ENCODE peak calls at places on chromosomes 7 and 10, in nine cellular contexts. C is A549, X is pancreas, Y is GM06990, M is body of pancreas, P is foreskin fibroblast, S is GM23338, J is tibial nerve, H is AG09309. T is an unnamed sample.

GRCh38 chr7:42096681-42097637 is 140.1 kb downstream of the GLI3 start:
- DNase-seq in C (no peak), X (no peak), Y (no peak), M (no peak), P (peak), S (no peak), J (no peak), H (peak), T (no peak)

GRCh38 chr7:101506531-101506930 is 122.6 kb downstream of the MYL10 start:
- DNase-seq in C (no peak), X (no peak), Y (no peak), M (no peak), P (no peak), S (no peak), J (no peak), H (no peak), T (no peak)

GRCh38 chr10:99555371-99556224 is 22.9 kb downstream of the NKX2-3 start:
- DNase-seq in C (no peak), X (no peak), Y (peak), M (no peak), P (no peak), S (no peak), J (no peak), H (no peak), T (no peak)

GRCh38 chr7:50531928-50532327 is 33.3 kb downstream of the DDC start:
- DNase-seq in C (no peak), X (no peak), Y (no peak), M (no peak), P (no peak), S (no peak), J (no peak), H (no peak), T (no peak)

GRCh38 chr10:110410329-110411046 is 87.2 kb upstream of the DUSP5 start:
- DNase-seq in C (peak), X (peak), Y (no peak), M (peak), P (peak), S (no peak), J (no peak), H (peak), T (peak)

GRCh38 chr10:5534051-5534821 is 9.5 kb downstream of the CALML3 start:
- DNase-seq in C (no peak), X (no peak), Y (no peak), M (no peak), P (no peak), S (no peak), J (no peak), H (no peak), T (no peak)

GRCh38 chr7:26013551-26014083 is 138.4 kb upstream of the NFE2L3 start:
- DNase-seq in C (no peak), X (no peak), Y (no peak), M (no peak), P (no peak), S (no peak), J (no peak), H (no peak), T (peak)

GRCh38 chr10:119087271-119087897 is 6.8 kb upstream of the EIF3A start:
- DNase-seq in C (no peak), X (no peak), Y (no peak), M (no peak), P (no peak), S (no peak), J (no peak), H (no peak), T (no peak)

GRCh38 chr10:58780481-58780880 is 267.8 kb downstream of the BICC1 start:
- DNase-seq in C (no peak), X (no peak), Y (no peak), M (no peak), P (no peak), S (no peak), J (no peak), H (no peak), T (no peak)

GRCh38 chr7:43647772-43648643 is 65.1 kb downstream of the STK17A start:
- DNase-seq in C (peak), X (peak), Y (peak), M (peak), P (peak), S (peak), J (peak), H (peak), T (peak)

GRCh38 chr10:73954737-73955136 is 43.2 kb upstream of the VCL start:
- DNase-seq in C (no peak), X (no peak), Y (no peak), M (no peak), P (no peak), S (no peak), J (no peak), H (no peak), T (no peak)

GRCh38 chr7:116403265-116403664 is 96.3 kb upstream of the CAV2 start:
- DNase-seq in C (no peak), X (no peak), Y (no peak), M (no peak), P (peak), S (no peak), J (no peak), H (peak), T (no peak)

GRCh38 chr7:151367304-151367703 is 25.7 kb downstream of the NUB1 start:
- DNase-seq in C (no peak), X (no peak), Y (no peak), M (no peak), P (peak), S (no peak), J (no peak), H (no peak), T (no peak)

GRCh38 chr10:124867304-124867703 is 65.7 kb downstream of the ABRAXAS2 start:
- DNase-seq in C (no peak), X (no peak), Y (no peak), M (no peak), P (no peak), S (peak), J (no peak), H (no peak), T (no peak)

GRCh38 chr10:15703167-15703880 is 16.4 kb downstream of the ITGA8 start:
- DNase-seq in C (no peak), X (no peak), Y (no peak), M (no peak), P (peak), S (no peak), J (no peak), H (no peak), T (no peak)

GRCh38 chr10:79488303-79488702 is 24.0 kb upstream of the EIF5AL1 start:
- DNase-seq in C (peak), X (peak), Y (no peak), M (no peak), P (peak), S (no peak), J (peak), H (peak), T (peak)

GRCh38 chr7:29502133-29502532 is 61.5 kb upstream of the PRR15 start:
- DNase-seq in C (no peak), X (no peak), Y (no peak), M (no peak), P (no peak), S (no peak), J (no peak), H (no peak), T (no peak)

GRCh38 chr10:122463466-122464157 is 2.3 kb downstream of the HTRA1 start:
- DNase-seq in C (no peak), X (no peak), Y (no peak), M (no peak), P (no peak), S (no peak), J (no peak), H (no peak), T (no peak)

GRCh38 chr10:14592026-14592425 is 182.7 kb downstream of the FAM107B start:
- DNase-seq in C (no peak), X (no peak), Y (no peak), M (no peak), P (no peak), S (no peak), J (no peak), H (no peak), T (no peak)

GRCh38 chr10:104120061-104120460 is 1.9 kb upstream of the SFR1 start:
- DNase-seq in C (no peak), X (no peak), Y (no peak), M (no peak), P (no peak), S (no peak), J (no peak), H (no peak), T (no peak)

GRCh38 chr10:112363696-112364688 is 9.9 kb upstream of the ACSL5 start:
- DNase-seq in C (no peak), X (no peak), Y (no peak), M (no peak), P (no peak), S (no peak), J (no peak), H (no peak), T (no peak)

GRCh38 chr10:112360308-112361270 is 13.3 kb upstream of the ACSL5 start:
- DNase-seq in C (no peak), X (no peak), Y (no peak), M (no peak), P (no peak), S (peak), J (peak), H (no peak), T (no peak)

GRCh38 chr10:112359606-112360307 is 14.2 kb upstream of the ACSL5 start:
- DNase-seq in C (no peak), X (no peak), Y (no peak), M (no peak), P (no peak), S (no peak), J (no peak), H (no peak), T (no peak)

GRCh38 chr10:112362833-112363232 is 11.1 kb upstream of the ACSL5 start:
- DNase-seq in C (no peak), X (no peak), Y (no peak), M (no peak), P (no peak), S (no peak), J (no peak), H (no peak), T (no peak)

DNA sequence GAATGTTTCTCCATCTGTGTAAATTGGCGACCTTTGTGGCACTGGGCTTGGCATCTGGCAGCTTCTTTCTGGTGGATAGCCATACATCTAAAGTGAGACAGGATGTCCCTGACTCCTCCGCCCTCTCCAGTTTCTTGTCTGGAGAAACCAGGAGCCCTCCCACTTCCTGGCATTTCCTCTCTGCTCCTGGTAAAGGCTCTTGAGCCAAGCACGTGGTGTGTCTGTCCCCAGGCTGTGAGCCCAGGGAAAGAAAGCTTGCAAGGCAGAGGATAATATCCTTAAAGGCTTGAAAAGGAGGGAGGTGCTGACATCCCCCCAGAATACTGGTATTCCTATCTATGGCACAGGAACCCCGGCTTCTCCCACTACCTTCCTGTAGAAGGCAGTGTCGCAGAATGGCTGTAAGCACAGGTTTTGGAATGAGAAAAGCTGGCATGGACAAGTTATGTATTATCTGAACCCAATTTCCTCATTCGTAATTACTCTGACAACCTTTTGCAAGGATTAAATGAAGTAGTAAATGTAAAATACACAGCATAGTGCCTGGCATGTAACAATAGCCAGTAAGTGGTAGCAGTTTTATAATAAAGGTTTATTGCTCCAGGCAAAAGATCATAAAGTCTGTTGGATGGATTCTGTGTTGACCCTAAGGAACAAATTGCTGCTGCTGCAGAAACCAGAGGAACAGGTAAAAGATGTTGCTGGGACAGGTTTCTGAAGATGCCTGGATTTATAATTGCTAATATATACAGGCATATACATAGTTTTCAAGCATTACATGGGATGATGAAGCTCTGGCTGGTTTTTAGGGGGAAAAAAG is 11.8 kb upstream of the ACSL5 start:
- DNase-seq in C (no peak), X (no peak), Y (no peak), M (no peak), P (peak), S (peak), J (peak), H (no peak), T (no peak)
- TF ChIP-seq CTCF in C (no peak), X (no peak), Y (no peak), M (no peak), P (no peak), S (peak), J (no peak), H (peak), T (peak)

GRCh38 chr7:24833548-24833947 is 76.3 kb upstream of the GSDME start:
- DNase-seq in C (no peak), X (no peak), Y (no peak), M (no peak), P (no peak), S (no peak), J (no peak), H (no peak), T (no peak)

GRCh38 chr7:24834150-24834798 is 77.0 kb upstream of the GSDME start:
- DNase-seq in C (no peak), X (peak), Y (peak), M (no peak), P (no peak), S (peak), J (no peak), H (no peak), T (no peak)

GRCh38 chr7:24835643-24836042 is 78.4 kb upstream of the GSDME start:
- DNase-seq in C (no peak), X (no peak), Y (no peak), M (no peak), P (no peak), S (no peak), J (no peak), H (no peak), T (no peak)

GRCh38 chr7:24840543-24840942 is 83.3 kb upstream of the GSDME start:
- DNase-seq in C (no peak), X (no peak), Y (no peak), M (no peak), P (no peak), S (no peak), J (no peak), H (no peak), T (no peak)

DNA sequence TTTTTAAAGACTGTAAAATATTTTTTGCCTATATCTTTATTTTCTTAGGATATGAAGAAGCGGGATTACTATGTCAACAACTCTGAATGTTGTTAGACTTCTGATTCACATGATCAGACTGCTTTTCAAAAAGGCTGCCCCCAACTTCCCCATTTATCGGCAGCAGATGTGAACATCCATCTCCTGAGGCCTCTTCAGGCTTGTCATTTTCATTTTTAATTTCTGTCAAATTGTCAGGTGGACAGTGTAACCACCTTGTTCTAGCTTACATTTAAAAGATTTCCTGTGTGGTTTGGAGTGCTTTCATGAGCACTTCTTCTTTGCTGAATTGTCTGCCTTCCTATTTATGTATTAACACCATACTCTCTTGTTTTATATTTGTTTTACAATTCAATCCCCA is 78.8 kb upstream of the GSDME start:
- DNase-seq in C (no peak), X (no peak), Y (no peak), M (no peak), P (no peak), S (no peak), J (no peak), H (no peak), T (no peak)
- H3K4me3 ChIP-seq in C (no peak), X (no peak), Y (no peak), M (no peak), P (no peak), S (no peak), J (no peak), H (no peak), T (no peak)

GRCh38 chr10:78434886-78435285 is 401.2 kb downstream of the RPS24 start:
- DNase-seq in C (no peak), X (no peak), Y (no peak), M (no peak), P (no peak), S (no peak), J (no peak), H (no peak), T (no peak)

GRCh38 chr10:78433722-78434535 is 400.3 kb downstream of the RPS24 start:
- DNase-seq in C (no peak), X (no peak), Y (no peak), M (peak), P (no peak), S (no peak), J (no peak), H (no peak), T (no peak)

GRCh38 chr10:78433063-78433717 is 399.5 kb downstream of the RPS24 start:
- DNase-seq in C (no peak), X (no peak), Y (no peak), M (no peak), P (no peak), S (no peak), J (no peak), H (no peak), T (no peak)

GRCh38 chr10:78429994-78430393 is 396.3 kb downstream of the RPS24 start:
- DNase-seq in C (no peak), X (no peak), Y (no peak), M (no peak), P (no peak), S (no peak), J (no peak), H (no peak), T (no peak)

DNA sequence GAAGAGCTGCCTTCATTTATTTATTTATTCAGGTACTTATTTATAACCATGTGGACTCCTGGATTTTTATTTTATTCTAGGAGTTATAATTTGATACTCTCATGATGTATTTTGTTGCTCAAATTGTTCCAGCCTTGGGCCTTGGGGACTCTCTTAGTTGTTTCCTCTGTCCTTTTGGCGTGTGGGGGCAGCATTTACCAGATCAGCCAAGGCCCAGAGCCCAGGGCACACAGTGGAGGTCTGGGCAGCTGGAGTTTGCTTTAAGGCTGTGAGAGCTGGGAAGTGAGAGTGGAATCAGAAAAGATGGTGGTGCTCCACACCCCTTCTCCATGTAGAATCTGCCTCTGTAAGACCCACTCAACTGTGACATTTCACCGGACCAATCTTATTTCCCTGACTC is 398.9 kb downstream of the RPS24 start:
- DNase-seq in C (no peak), X (no peak), Y (no peak), M (no peak), P (no peak), S (no peak), J (peak), H (no peak), T (no peak)
- TF ChIP-seq CTCF in C (no peak), X (no peak), Y (no peak), M (no peak), P (peak), S (peak), J (no peak), H (no peak), T (no peak)

DNA sequence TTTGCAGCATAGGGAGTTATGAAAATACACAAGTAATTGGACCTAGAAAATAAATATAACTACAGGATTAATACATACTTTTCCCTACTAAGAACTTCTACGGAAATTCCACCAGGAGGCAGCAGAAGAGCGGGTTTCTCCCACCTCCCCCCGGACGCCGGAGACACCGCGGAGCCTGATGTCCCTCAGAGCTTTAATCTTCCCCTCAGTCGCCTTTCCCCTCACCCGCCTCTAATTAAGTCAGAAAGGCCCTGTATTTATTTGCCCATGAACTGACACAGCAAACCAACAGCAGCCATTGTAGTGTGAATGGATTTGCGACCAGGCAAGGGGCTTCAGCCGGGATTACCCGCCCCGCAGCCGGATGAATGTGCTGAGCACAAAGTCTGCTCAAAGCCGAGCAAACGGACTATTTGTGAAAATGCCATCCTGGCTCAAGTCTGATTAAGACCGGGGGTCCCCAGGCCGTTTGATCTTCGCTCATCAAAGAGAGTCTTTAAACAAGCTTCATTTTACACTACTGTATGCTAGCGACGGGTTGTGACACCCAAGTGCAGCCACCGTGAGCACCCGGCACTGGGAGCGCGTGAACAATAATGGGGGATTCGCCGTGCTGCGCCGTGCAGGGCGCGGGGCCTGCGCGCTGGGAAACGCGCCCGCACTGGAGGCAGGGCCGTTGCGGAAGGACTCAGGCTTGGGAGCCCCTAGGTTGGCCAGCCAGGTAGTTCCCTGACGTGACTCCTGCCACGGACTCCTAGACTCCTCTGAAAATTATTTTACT is 5.6 kb upstream of the DKK1 start:
- DNase-seq in C (peak), X (peak), Y (peak), M (peak), P (peak), S (peak), J (no peak), H (no peak), T (no peak)
- H3K4me3 ChIP-seq in C (peak), X (peak), Y (peak), M (peak), P (peak), S (peak), J (peak), H (peak), T (peak)

T was measured in epithelial cell of proximal tubule.